ENCODE peak calls at places on chromosomes 3 and 15, in ten cellular contexts. W, Y, Z, L, V, P, B, A, F and G are unnamed samples.

GRCh38 chr3:66396161-66396760 is 104.6 kb downstream of the LRIG1 start:
- DNase-seq in P (no peak), Y (no peak), V (no peak), Z (no peak), B (peak; percentile 9), W (peak; percentile 42), F (no peak), A (no peak), L (no peak), G (no peak)

GRCh38 chr3:132867956-132868355 is 145.7 kb upstream of the NPHP3 start:
- DNase-seq in Y (no peak), Z (no peak), F (no peak), A (no peak), W (no peak), B (no peak), P (peak; percentile 33), V (peak; percentile 67), L (no peak), G (no peak)

GRCh38 chr3:57556459-57557087 is 499 bp downstream of the PDE12 start:
- DNase-seq in L (no peak), A (peak; percentile 21), V (peak; percentile 26), F (no peak), B (peak; percentile 40), P (no peak), Z (peak; percentile 15), W (no peak), Y (no peak), G (no peak)

GRCh38 chr3:30470566-30470965 is 135.8 kb upstream of the TGFBR2 start:
- DNase-seq in Y (no peak), B (no peak), A (no peak), P (no peak), F (no peak), V (peak; percentile 65), W (no peak), L (no peak), Z (no peak), G (no peak)

GRCh38 chr3:150146891-150147761 is 176.4 kb upstream of the PFN2 start:
- DNase-seq in F (no peak), V (peak; percentile 97), P (peak; percentile 97), L (peak; percentile 80), B (peak; percentile 34), Y (peak; percentile 48), W (peak; percentile 97), A (no peak), Z (no peak), G (no peak)

GRCh38 chr3:72576563-72576962 is 271.7 kb downstream of the SHQ1 start:
- DNase-seq in B (no peak), F (no peak), Z (no peak), P (no peak), L (no peak), V (no peak), Y (no peak), W (no peak), A (no peak), G (no peak)

GRCh38 chr3:193680220-193680619 is 87.2 kb downstream of the OPA1 start:
- DNase-seq in V (peak; percentile 54), P (peak; percentile 37), A (no peak), F (no peak), W (no peak), B (no peak), Y (no peak), Z (no peak), L (no peak), G (no peak)

GRCh38 chr3:130895690-130896089 is 1.8 kb downstream of the ATP2C1 start:
- DNase-seq in V (no peak), P (no peak), L (no peak), Z (no peak), F (no peak), A (no peak), W (no peak), B (no peak), Y (no peak), G (no peak)

GRCh38 chr3:169028716-169029115 is 634.8 kb downstream of the MECOM start:
- DNase-seq in L (no peak), Y (no peak), Z (no peak), A (no peak), W (no peak), F (no peak), P (no peak), B (no peak), V (peak; percentile 34), G (no peak)

GRCh38 chr3:146561463-146561862 is 17.1 kb upstream of the PLSCR1 start:
- DNase-seq in B (no peak), P (no peak), A (no peak), Z (no peak), L (no peak), Y (no peak), W (no peak), F (no peak), V (no peak), G (no peak)

GRCh38 chr3:125250973-125251372 is 38.4 kb upstream of the SLC12A8 start:
- DNase-seq in A (no peak), B (no peak), Y (no peak), V (no peak), Z (no peak), P (no peak), W (no peak), F (no peak), L (no peak), G (no peak)

GRCh38 chr3:13282986-13283876 is 136.9 kb downstream of the NUP210 start:
- DNase-seq in P (no peak), B (no peak), W (no peak), Y (no peak), Z (no peak), V (no peak), L (no peak), A (no peak), F (no peak), G (no peak)

GRCh38 chr3:187150599-187150998 is 11.3 kb upstream of the RPL39L start:
- DNase-seq in F (peak; percentile 50), B (no peak), Z (no peak), W (no peak), Y (no peak), P (no peak), A (no peak), L (no peak), V (no peak), G (no peak)

GRCh38 chr15:69996321-69996720 is 101.4 kb downstream of the TLE3 start:
- DNase-seq in Y (no peak), F (no peak), B (no peak), V (no peak), W (no peak), A (no peak), L (no peak), Z (no peak), P (no peak), G (no peak)

GRCh38 chr15:79130535-79131130 is 40.1 kb upstream of the RASGRF1 start:
- DNase-seq in Z (no peak), L (no peak), V (no peak), Y (no peak), B (no peak), F (no peak), A (no peak), W (no peak), P (no peak), G (no peak)
- TF ChIP-seq CTCF in Z (peak; percentile 36), L (peak; percentile 9), V (no peak), Y (no peak), B (no peak), F (no peak), A (no peak), W (no peak), P (no peak), G (peak; percentile 47)

GRCh38 chr15:66017009-66017408 is 147.7 kb downstream of the RAB11A start:
- DNase-seq in W (no peak), B (no peak), V (no peak), L (no peak), P (no peak), Z (no peak), Y (no peak), F (no peak), A (no peak), G (no peak)

GRCh38 chr15:66014022-66014421 is 144.7 kb downstream of the RAB11A start:
- DNase-seq in Z (no peak), P (no peak), V (no peak), Y (no peak), A (no peak), W (no peak), L (no peak), B (no peak), F (no peak), G (no peak)

GRCh38 chr15:66014639-66015182 is 145.4 kb downstream of the RAB11A start:
- DNase-seq in W (no peak), P (no peak), V (no peak), Y (no peak), L (no peak), A (no peak), B (no peak), F (no peak), Z (no peak), G (no peak)

GRCh38 chr15:66018178-66018797 is 149.0 kb downstream of the RAB11A start:
- DNase-seq in B (no peak), W (no peak), A (no peak), F (no peak), V (no peak), Y (no peak), P (no peak), L (no peak), Z (no peak), G (no peak)

DNA sequence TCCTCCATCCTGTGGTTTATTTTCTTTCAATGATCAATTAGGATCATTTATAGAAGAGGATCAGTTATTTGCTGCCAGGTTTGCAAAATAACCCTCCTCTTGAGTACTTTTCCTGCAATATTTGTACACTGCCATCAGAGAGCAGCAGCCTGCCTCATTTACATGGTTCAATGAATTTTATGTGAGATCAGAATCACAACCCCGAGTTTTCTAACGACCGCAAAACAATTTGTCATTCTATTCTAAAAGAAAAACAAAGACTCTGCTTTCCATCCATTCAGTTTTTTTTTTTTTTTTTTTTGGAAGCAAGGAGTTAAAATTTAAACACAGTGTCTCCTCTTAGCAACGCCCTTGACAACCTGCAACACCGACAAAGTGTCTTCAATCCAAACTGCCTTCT is 146.9 kb downstream of the RAB11A start:
- DNase-seq in B (no peak), V (no peak), L (no peak), W (no peak), P (no peak), Z (no peak), A (no peak), Y (no peak), F (no peak), G (no peak)
- TF ChIP-seq CTCF in B (no peak), V (no peak), L (no peak), W (no peak), P (no peak), Z (peak; percentile 15), A (no peak), Y (no peak), F (no peak), G (peak; percentile 22)

DNA sequence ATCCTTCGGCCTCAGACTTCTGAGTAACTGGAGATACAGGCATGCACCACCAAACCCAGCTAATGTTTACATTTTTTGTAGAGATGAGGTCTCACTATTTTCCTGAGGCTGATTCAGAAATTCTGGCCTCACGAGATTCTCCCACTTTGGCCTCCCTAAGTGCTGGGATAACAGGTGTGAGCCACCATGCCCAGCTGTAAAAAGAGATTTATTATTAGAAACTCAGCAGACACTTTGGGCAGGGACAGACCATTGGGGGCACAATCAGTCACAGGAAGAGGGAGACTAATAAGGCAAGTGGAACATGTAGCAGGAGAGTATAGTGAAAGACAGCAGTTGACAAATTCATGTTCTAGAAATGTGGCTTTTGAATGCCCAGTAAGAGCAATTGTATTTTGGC is 249.2 kb downstream of the CBLB start:
- DNase-seq in P (no peak), L (no peak), Z (no peak), V (no peak), A (no peak), Y (no peak), F (no peak), B (no peak), W (no peak), G (no peak)
- TF ChIP-seq CTCF in P (no peak), L (no peak), Z (no peak), V (no peak), A (no peak), Y (no peak), F (no peak), B (no peak), W (no peak), G (no peak)

GRCh38 chr3:156433910-156434309 is 121.0 kb downstream of the SSR3 start:
- DNase-seq in Z (no peak), W (peak; percentile 30), Y (no peak), L (no peak), A (no peak), V (peak; percentile 46), F (no peak), P (peak; percentile 32), B (no peak), G (no peak)
- TF ChIP-seq CTCF in Z (no peak), W (no peak), Y (no peak), L (no peak), A (no peak), V (no peak), F (no peak), P (no peak), B (no peak), G (no peak)